ENCODE peak calls at places on chromosomes 2 and 18, in eight cellular contexts. R is pancreas, J is Peyer's patch, V is tibial artery, X is colonic mucosa, B is neural progenitor cell, K is Karpas-422, C is breast epithelium. P is an unnamed sample.

GRCh38 chr2:72083751-72084583 is 63.7 kb downstream of the CYP26B1 start:
- DNase-seq in X (no peak), C (no peak), R (no peak), J (no peak), V (no peak), K (no peak), B (no peak), P (no peak)

GRCh38 chr2:15801439-15801838 is 138.9 kb upstream of the MYCN start:
- DNase-seq in X (no peak), J (no peak), V (no peak), B (no peak), R (no peak), C (no peak), K (no peak), P (no peak)

GRCh38 chr2:231721641-231722310 is 13.5 kb downstream of the PTMA start:
- DNase-seq in J (no peak), C (no peak), V (no peak), K (no peak), X (no peak), R (no peak), B (no peak), P (no peak)

GRCh38 chr2:86330015-86330414 is 7.4 kb downstream of the REEP1 start:
- DNase-seq in X (no peak), K (no peak), C (no peak), B (no peak), V (no peak), R (no peak), J (no peak), P (no peak)

GRCh38 chr2:133573771-133574170 is 5.5 kb upstream of the NCKAP5 start:
- DNase-seq in K (no peak), X (no peak), J (no peak), R (no peak), V (no peak), B (no peak), C (no peak), P (no peak)

GRCh38 chr2:11103984-11104793 is 51.1 kb upstream of the SLC66A3 start:
- DNase-seq in R (no peak), X (no peak), C (no peak), B (no peak), K (no peak), J (no peak), V (no peak), P (no peak)

GRCh38 chr18:10442551-10442971 is 11.9 kb upstream of the APCDD1 start:
- DNase-seq in K (no peak), J (no peak), B (peak), C (no peak), V (no peak), X (no peak), R (peak), P (no peak)

GRCh38 chr2:177317857-177318256 is 53.3 kb upstream of the NFE2L2 start:
- DNase-seq in V (no peak), X (no peak), R (no peak), B (no peak), J (no peak), C (no peak), K (no peak), P (no peak)

GRCh38 chr2:160376576-160376975 is 117.0 kb downstream of the RBMS1 start:
- DNase-seq in J (no peak), R (no peak), V (no peak), C (no peak), B (peak), K (peak), X (no peak), P (no peak)

GRCh38 chr2:128591841-128592822 is 273.5 kb upstream of the HS6ST1 start:
- DNase-seq in V (no peak), B (no peak), R (no peak), J (no peak), C (no peak), K (no peak), X (no peak), P (no peak)

GRCh38 chr2:63899639-63900038 is 57.9 kb downstream of the UGP2 start:
- DNase-seq in B (no peak), J (no peak), X (no peak), C (no peak), V (no peak), K (no peak), R (no peak), P (no peak)

GRCh38 chr18:41075212-41075611 is 879.8 kb upstream of the PIK3C3 start:
- DNase-seq in B (peak), R (no peak), J (no peak), C (no peak), X (no peak), K (no peak), V (no peak), P (no peak)

GRCh38 chr2:55200416-55200815 is 31.7 kb downstream of the CLHC1 start:
- DNase-seq in J (no peak), X (no peak), K (no peak), R (no peak), B (no peak), V (no peak), C (no peak), P (no peak)

GRCh38 chr2:200713003-200713703 is 98.6 kb upstream of the BZW1 start:
- DNase-seq in J (peak), B (peak), V (peak), K (peak), R (peak), C (peak), X (peak), P (peak)

GRCh38 chr2:43707255-43707654 is 31.0 kb upstream of the C1GALT1C1L start:
- DNase-seq in V (peak), R (no peak), K (no peak), J (no peak), X (no peak), C (no peak), B (no peak), P (no peak)

GRCh38 chr2:236164983-236165301 is 3.2 kb downstream of the GBX2 start:
- DNase-seq in B (no peak), J (no peak), R (no peak), C (no peak), K (no peak), X (no peak), V (no peak), P (no peak)
- H3K4me3 ChIP-seq in B (peak), J (no peak), R (no peak), C (no peak), K (no peak), X (no peak), V (peak), P (no peak)

DNA sequence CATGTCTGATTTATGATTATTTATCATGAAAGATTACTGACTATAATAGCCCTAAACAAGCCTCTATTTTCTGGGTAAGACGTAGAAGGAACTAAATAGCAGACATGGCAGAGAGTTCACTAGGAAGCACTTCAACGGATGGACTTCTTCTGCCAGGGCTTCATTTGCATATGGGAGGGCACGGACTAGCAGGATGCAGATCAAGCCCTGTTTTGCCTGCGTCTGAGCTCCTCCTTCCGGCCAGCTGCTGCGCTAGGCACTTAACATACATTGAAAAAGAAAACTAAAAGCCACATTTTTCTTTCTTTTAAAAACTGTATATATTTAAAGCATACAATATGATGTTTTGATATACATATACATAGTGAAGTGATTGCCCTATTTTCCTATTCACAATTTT is 340.0 kb upstream of the MEX3C start:
- DNase-seq in K (peak), V (no peak), X (no peak), C (no peak), R (peak), B (peak), J (peak), P (no peak)
- H3K4me3 ChIP-seq in K (peak), V (no peak), X (no peak), C (no peak), R (no peak), B (no peak), J (no peak), P (no peak)

DNA sequence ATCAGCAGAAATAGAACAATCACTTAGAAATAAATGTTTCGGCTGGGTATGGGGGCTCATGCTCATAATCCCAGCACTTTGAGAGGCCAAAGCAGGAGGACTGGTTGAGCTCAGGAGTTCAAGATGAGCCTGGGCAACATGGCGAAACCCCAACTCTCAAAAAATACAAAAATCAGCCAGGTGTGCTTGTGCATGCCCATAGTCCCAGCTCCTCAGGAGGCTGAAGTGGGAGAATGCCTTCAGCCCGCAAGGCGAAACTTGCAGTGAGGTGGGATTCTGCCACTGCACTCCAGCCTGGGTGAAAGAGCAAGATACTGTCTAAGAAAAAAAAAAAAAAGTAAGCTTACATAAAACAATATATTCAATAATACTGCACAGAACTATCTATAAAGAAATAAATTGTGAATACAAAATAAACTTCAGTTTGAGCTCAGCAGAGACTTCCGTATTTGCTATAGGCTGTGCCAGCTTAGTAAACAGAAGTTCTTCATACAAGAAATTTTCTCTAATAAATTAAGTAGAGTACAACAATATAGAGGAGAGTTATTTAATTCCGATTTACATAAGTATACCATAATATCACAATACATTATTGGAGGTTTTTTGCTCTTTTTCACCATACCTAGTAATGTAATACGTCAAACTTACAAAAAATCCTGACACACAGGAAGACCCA is 43.6 kb downstream of the SRBD1 start:
- DNase-seq in J (no peak), C (no peak), K (no peak), R (no peak), V (no peak), B (no peak), X (no peak), P (no peak)
- H3K4me3 ChIP-seq in J (peak), C (no peak), K (no peak), R (no peak), V (no peak), B (no peak), X (peak), P (peak)

GRCh38 chr18:61333271-61333745 is at the start of gene CDH20:
- DNase-seq in X (no peak), C (no peak), J (no peak), V (no peak), R (no peak), B (peak), K (no peak), P (no peak)
- H3K4me3 ChIP-seq in X (peak), C (peak), J (peak), V (peak), R (peak), B (peak), K (no peak), P (peak)

DNA sequence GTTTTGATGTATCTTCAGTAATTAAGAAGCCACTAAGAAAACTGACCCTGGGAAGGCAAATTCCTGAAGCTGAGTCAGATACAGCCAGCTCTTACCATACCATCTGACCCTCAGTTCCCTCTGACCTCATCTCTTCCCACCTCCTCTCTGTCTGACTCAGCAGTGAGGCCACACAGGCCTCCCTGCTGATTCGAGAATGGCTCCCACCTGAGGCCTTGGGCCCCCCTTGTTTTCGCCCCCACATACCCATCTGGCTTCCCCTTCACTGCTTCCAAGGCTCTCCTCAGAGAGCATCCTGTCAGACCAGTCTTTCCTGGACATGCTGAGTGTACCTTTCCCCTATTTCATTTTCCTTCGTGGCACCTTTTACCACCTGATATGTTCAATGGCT is 71.0 kb upstream of the CYP1B1 start:
- DNase-seq in R (no peak), J (no peak), C (no peak), V (no peak), X (no peak), K (no peak), B (no peak), P (no peak)
- H3K4me3 ChIP-seq in R (no peak), J (no peak), C (no peak), V (no peak), X (no peak), K (no peak), B (no peak), P (no peak)

DNA sequence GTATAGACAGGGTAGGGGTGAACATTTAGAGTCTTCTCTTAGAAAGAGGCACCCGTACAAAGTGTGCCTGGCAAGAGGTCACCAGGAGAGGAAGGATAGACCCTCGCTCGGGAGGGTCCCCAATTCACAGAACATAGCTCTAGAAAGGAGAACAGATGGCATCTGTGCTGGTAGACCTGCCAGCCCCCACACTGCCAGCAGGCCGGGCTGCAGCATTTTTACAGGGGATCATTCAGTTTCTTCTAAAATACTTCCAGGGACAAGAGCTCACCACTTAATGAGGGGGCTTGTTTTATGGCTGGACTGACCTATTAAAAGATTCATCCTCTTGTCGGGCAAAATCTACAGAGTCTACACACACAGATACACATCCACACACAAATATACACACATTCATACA is 149.9 kb downstream of the SEPTIN10 start:
- DNase-seq in V (peak), J (no peak), K (no peak), C (no peak), B (no peak), R (no peak), X (no peak), P (no peak)
- H3K4me3 ChIP-seq in V (no peak), J (no peak), K (no peak), C (no peak), B (no peak), R (no peak), X (no peak), P (no peak)

GRCh38 chr2:26793518-26793917 is 7.7 kb downstream of the CENPA start:
- DNase-seq in V (no peak), C (no peak), B (no peak), J (no peak), K (no peak), R (no peak), X (no peak), P (no peak)
- H3K4me3 ChIP-seq in V (no peak), C (no peak), B (no peak), J (no peak), K (no peak), R (no peak), X (no peak), P (no peak)

GRCh38 chr2:235860846-235861245 is 307.3 kb downstream of the GBX2 start:
- DNase-seq in V (no peak), J (no peak), K (no peak), R (no peak), B (no peak), C (no peak), X (no peak), P (no peak)
- H3K4me3 ChIP-seq in V (no peak), J (no peak), K (no peak), R (no peak), B (no peak), C (no peak), X (no peak), P (no peak)

GRCh38 chr2:180980943-180981898 is 816 bp downstream of the UBE2E3 start:
- DNase-seq in V (no peak), J (peak), B (peak), R (peak), X (peak), C (no peak), K (peak), P (no peak)
- H3K4me3 ChIP-seq in V (peak), J (peak), B (peak), R (peak), X (peak), C (peak), K (peak), P (peak)

GRCh38 chr2:241540391-241540765 is 18.2 kb upstream of the BOK start:
- DNase-seq in X (no peak), R (peak), V (no peak), K (no peak), J (no peak), B (no peak), C (no peak), P (no peak)
- H3K4me3 ChIP-seq in X (peak), R (peak), V (peak), K (no peak), J (no peak), B (no peak), C (peak), P (peak)

P was measured in esophagus squamous epithelium.